ENCODE peak calls at places on chromosomes 5 and 9, in six cellular contexts. U is NB4, D is A549, S is HCT116, E is prostate gland, P is tibial nerve. V is an unnamed sample.

GRCh38 chr9:125180876-125181275 is 8.7 kb downstream of the PPP6C start:
- DNase-seq in S (no peak), D (no peak), P (no peak), E (no peak), U (no peak), V (no peak)

GRCh38 chr9:89797970-89798369 is 193.2 kb downstream of the GADD45G start:
- DNase-seq in P (no peak), S (no peak), D (no peak), E (peak), U (no peak), V (no peak)

GRCh38 chr9:91834740-91835139 is 115.3 kb downstream of the ROR2 start:
- DNase-seq in U (no peak), P (no peak), D (no peak), E (no peak), S (no peak), V (no peak)

GRCh38 chr9:12790883-12791282 is 16.1 kb downstream of the LURAP1L start:
- DNase-seq in P (no peak), U (no peak), E (no peak), S (no peak), D (no peak), V (no peak)

GRCh38 chr5:124832510-124832909 is 86.1 kb upstream of the ZNF608 start:
- DNase-seq in D (no peak), U (no peak), E (no peak), S (no peak), P (no peak), V (no peak)

GRCh38 chr5:91332267-91333044 is 50.7 kb downstream of the ARRDC3 start:
- DNase-seq in D (peak), E (no peak), U (peak), P (no peak), S (peak), V (no peak)

GRCh38 chr5:167295686-167296015 is 995.8 kb upstream of the WWC1 start:
- DNase-seq in P (no peak), E (no peak), S (no peak), U (no peak), D (no peak), V (no peak)

GRCh38 chr5:140344683-140345423 is 1.6 kb downstream of the HBEGF start:
- DNase-seq in D (no peak), U (peak), S (no peak), E (no peak), P (no peak), V (no peak)

GRCh38 chr5:147935032-147935431 is 28.7 kb upstream of the C5orf46 start:
- DNase-seq in S (peak), U (peak), P (no peak), E (peak), D (peak), V (no peak)

GRCh38 chr5:83219495-83219894 is 142.1 kb downstream of the XRCC4 start:
- DNase-seq in U (no peak), D (no peak), E (no peak), S (no peak), P (no peak), V (no peak)

GRCh38 chr9:133601746-133602145 is 7.4 kb downstream of the FAM163B start:
- DNase-seq in P (no peak), E (no peak), U (no peak), D (no peak), S (no peak), V (no peak)

GRCh38 chr5:127812570-127812969 is 109.4 kb downstream of the CCDC192 start:
- DNase-seq in U (no peak), E (no peak), S (no peak), P (no peak), D (no peak), V (no peak)

GRCh38 chr5:136006767-136007251 is 22.0 kb upstream of the TGFBI start:
- DNase-seq in D (peak), S (peak), E (no peak), P (no peak), U (no peak), V (no peak)

GRCh38 chr9:130043654-130044623 is 950 bp upstream of the FNBP1 start:
- DNase-seq in S (no peak), E (peak), U (no peak), P (peak), D (no peak), V (peak)

GRCh38 chr5:131169810-131170539 is 769 bp upstream of the LYRM7 start:
- DNase-seq in U (peak), S (no peak), P (no peak), D (no peak), E (no peak), V (no peak)

GRCh38 chr5:131171276-131171815 is 602 bp downstream of the LYRM7 start:
- DNase-seq in D (no peak), U (peak), P (no peak), E (no peak), S (no peak), V (no peak)

GRCh38 chr5:131164931-131165727 is at the start of gene HINT1:
- DNase-seq in P (peak), S (peak), U (peak), E (peak), D (peak), V (peak)

GRCh38 chr5:131167615-131168014 is 2.6 kb upstream of the HINT1 start:
- DNase-seq in D (no peak), E (no peak), P (no peak), S (no peak), U (no peak), V (no peak)

GRCh38 chr5:131170540-131171275 is at the start of gene LYRM7:
- DNase-seq in P (peak), S (peak), D (peak), U (peak), E (peak), V (peak)
- TF ChIP-seq POLR2A in P (peak), S (peak), D (peak), U (peak), E (peak), V (peak)

DNA sequence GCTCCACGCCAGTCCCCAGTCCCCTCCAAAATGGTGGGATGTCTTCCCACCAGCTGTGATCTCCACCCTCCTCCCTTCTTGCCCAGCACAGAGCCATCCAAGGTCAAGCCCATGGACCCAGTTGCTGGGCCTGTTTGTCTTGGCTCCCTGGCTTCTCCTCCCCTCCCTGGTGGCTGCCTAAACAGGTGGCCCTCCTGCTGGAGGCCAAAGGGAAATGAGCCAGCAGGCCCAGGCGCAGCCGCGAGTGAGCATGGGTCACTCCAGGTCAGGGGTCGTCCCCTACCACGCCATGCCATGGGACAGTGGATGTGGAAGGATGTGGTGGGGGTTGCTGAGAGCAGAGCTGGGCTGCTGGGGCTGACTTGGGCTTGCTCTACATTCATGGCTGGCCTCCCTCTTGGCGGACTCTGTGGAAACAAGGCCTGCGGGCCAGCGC is 33.6 kb downstream of the COL15A1 start:
- DNase-seq in U (no peak), D (no peak), P (no peak), S (no peak), E (no peak), V (no peak)
- TF ChIP-seq POLR2A in U (no peak), D (no peak), P (no peak), S (no peak), E (no peak), V (no peak)

GRCh38 chr9:98897745-98898144 is 46.0 kb upstream of the COL15A1 start:
- DNase-seq in E (no peak), P (no peak), S (no peak), D (no peak), U (no peak), V (no peak)
- TF ChIP-seq POLR2A in E (no peak), P (no peak), S (no peak), D (no peak), U (no peak), V (no peak)

GRCh38 chr5:139341689-139342422 is at the start of gene PAIP2:
- DNase-seq in S (peak), E (peak), P (peak), U (peak), D (peak), V (peak)
- TF ChIP-seq POLR2A in S (peak), E (peak), P (peak), U (peak), D (peak), V (peak)

GRCh38 chr9:128457207-128457606 is 1.4 kb downstream of the ODF2 start:
- DNase-seq in U (peak), E (no peak), S (no peak), D (no peak), P (no peak), V (no peak)

GRCh38 chr9:128459011-128459410 is 3.2 kb downstream of the ODF2 start:
- DNase-seq in P (no peak), U (no peak), E (no peak), D (no peak), S (no peak), V (no peak)

GRCh38 chr9:128456613-128457061 is 831 bp downstream of the ODF2 start:
- DNase-seq in E (peak), S (peak), P (peak), U (peak), D (peak), V (peak)

GRCh38 chr9:128454991-128455390 is 815 bp upstream of the ODF2 start:
- DNase-seq in D (no peak), E (no peak), U (no peak), S (no peak), P (no peak), V (no peak)

DNA sequence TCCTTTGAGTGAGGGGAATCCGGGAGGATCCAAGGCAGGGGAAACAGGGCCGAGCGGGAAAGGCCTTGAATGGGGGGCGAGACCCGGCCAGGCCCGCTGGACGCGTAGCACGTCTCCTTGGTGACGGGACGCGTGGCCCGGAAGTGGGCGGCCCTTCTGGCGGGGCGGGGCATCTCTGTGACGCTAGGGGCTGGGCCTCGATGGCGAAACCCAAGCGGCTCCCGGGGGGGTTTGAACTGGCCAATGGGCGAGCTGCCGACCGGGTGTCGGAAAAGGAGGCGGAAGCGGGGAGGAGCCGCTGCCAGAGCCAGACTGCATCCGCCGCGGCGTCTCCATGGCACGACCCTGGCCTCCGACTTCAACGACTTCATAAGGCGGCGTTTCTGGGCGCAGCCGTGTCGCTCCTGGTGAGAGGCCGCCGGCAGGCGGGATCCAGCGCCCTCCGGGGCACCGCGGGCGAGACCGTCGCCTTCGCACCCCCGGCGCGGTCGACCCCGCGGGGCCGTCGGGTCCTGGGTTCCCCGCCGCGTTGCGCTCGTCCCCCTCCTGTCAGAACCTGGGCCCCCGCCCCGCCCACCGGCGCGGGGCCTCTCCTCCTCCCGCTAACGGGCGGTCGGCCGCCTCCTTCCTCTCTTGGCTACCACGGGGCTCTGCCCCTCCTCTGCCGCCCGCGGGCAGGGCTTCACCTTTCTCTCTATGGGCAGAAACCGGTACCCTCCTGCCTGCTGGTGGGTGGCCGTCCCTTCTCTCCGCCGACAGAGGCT is at the start of gene ODF2:
- DNase-seq in D (peak), U (peak), P (peak), E (peak), S (peak), V (peak)
- TF ChIP-seq POLR2A in D (peak), U (peak), P (peak), E (peak), S (peak), V (peak)

GRCh38 chr9:128743421-128743820 is 19.5 kb upstream of the ZDHHC12 start:
- DNase-seq in S (no peak), E (no peak), U (no peak), D (no peak), P (no peak), V (no peak)

GRCh38 chr9:128747233-128747632 is 23.3 kb upstream of the ZDHHC12 start:
- DNase-seq in S (no peak), U (no peak), P (no peak), E (no peak), D (no peak), V (no peak)

GRCh38 chr9:128742401-128742800 is 18.5 kb upstream of the ZDHHC12 start:
- DNase-seq in P (no peak), U (no peak), E (no peak), D (no peak), S (no peak), V (no peak)
- TF ChIP-seq POLR2A in P (no peak), U (no peak), E (no peak), D (no peak), S (no peak), V (no peak)

GRCh38 chr5:151685749-151686672 is 704 bp downstream of the SPARC start:
- DNase-seq in D (no peak), U (no peak), E (no peak), S (no peak), P (no peak), V (peak)

GRCh38 chr5:151684690-151685361 is 1.9 kb downstream of the SPARC start:
- DNase-seq in P (no peak), E (no peak), D (peak), S (no peak), U (peak), V (peak)

GRCh38 chr5:151688406-151688805 is 1.7 kb upstream of the SPARC start:
- DNase-seq in P (no peak), S (no peak), U (peak), D (no peak), E (no peak), V (peak)

GRCh38 chr5:151683936-151684586 is 2.7 kb downstream of the SPARC start:
- DNase-seq in P (no peak), E (no peak), D (no peak), S (no peak), U (peak), V (no peak)

GRCh38 chr5:151686673-151687378 is at the start of gene SPARC:
- DNase-seq in S (no peak), E (peak), D (no peak), U (peak), P (peak), V (peak)
- TF ChIP-seq POLR2A in S (no peak), E (peak), D (no peak), U (peak), P (peak), V (peak)

GRCh38 chr5:56951946-56952691 is at the start of gene MIER3:
- DNase-seq in P (peak), U (peak), S (peak), E (peak), D (peak), V (peak)
- TF ChIP-seq POLR2A in P (no peak), U (peak), S (peak), E (peak), D (peak), V (no peak)

V was measured in uterus.